ENCODE peak calls at places on chromosomes 11 and 22, in six cellular contexts. S is GM23248, B is SJSA1, Y is non-pigmented ciliary epithelial cell, X is GM12865, T is anterior cingulate cortex. P is an unnamed sample.

GRCh38 chr22:31646186-31647019 is 15.6 kb downstream of the PISD start:
- DNase-seq in S (peak), B (peak), Y (peak), X (peak), T (no peak), P (peak)

GRCh38 chr22:31044262-31044861 is 36.8 kb upstream of the SMTN start:
- DNase-seq in S (peak), B (no peak), Y (no peak), X (no peak), T (no peak), P (no peak)

GRCh38 chr22:50143096-50143495 is 27.4 kb upstream of the PANX2 start:
- DNase-seq in S (no peak), B (no peak), Y (no peak), X (no peak), T (no peak), P (no peak)

GRCh38 chr11:82494988-82495432 is 238.7 kb downstream of the FAM181B start:
- DNase-seq in S (no peak), B (no peak), Y (no peak), X (peak), T (no peak), P (no peak)

GRCh38 chr22:20788627-20789344 is 14.9 kb downstream of the SERPIND1 start:
- DNase-seq in S (no peak), B (no peak), Y (no peak), X (no peak), T (no peak), P (no peak)

GRCh38 chr11:114083256-114084252 is 24.0 kb downstream of the ZBTB16 start:
- DNase-seq in S (no peak), B (no peak), Y (no peak), X (no peak), T (no peak), P (no peak)

GRCh38 chr11:2769779-2770555 is 70.2 kb upstream of the KCNQ1OT1 start:
- DNase-seq in S (no peak), B (no peak), Y (no peak), X (no peak), T (no peak), P (no peak)

GRCh38 chr22:39384750-39385480 is 14.7 kb upstream of the TAB1 start:
- DNase-seq in S (peak), B (no peak), Y (no peak), X (peak), T (no peak), P (peak)

GRCh38 chr11:120068114-120068573 is 69.8 kb downstream of the TRIM29 start:
- DNase-seq in S (peak), B (no peak), Y (no peak), X (peak), T (no peak), P (no peak)

GRCh38 chr11:60924110-60924905 is at the start of gene TMEM132A:
- DNase-seq in S (peak), B (peak), Y (no peak), X (no peak), T (peak), P (peak)

GRCh38 chr22:23509571-23510302 is 70.4 kb downstream of the IGLL1 start:
- DNase-seq in S (peak), B (no peak), Y (no peak), X (no peak), T (no peak), P (no peak)

GRCh38 chr11:23679041-23679440 is 817.8 kb upstream of the LUZP2 start:
- DNase-seq in S (no peak), B (no peak), Y (no peak), X (no peak), T (no peak), P (no peak)

GRCh38 chr11:110092577-110093406 is at the start of gene ZC3H12C:
- DNase-seq in S (peak), B (peak), Y (no peak), X (peak), T (peak), P (peak)

GRCh38 chr22:44023404-44024287 is 456 bp upstream of the PARVB start:
- DNase-seq in S (peak), B (peak), Y (no peak), X (peak), T (no peak), P (peak)

GRCh38 chr11:2867142-2867541 is 18.4 kb downstream of the CDKN1C start:
- DNase-seq in S (no peak), B (no peak), Y (no peak), X (no peak), T (no peak), P (no peak)